ENCODE peak calls at places on chromosomes 1 and 21, in four cellular contexts. F is A549, U is adrenal gland, N is GM12891. D is an unnamed sample.

GRCh38 chr1:66271216-66271903 is 262.6 kb upstream of the SGIP1 start:
- DNase-seq in N (no peak), F (peak), U (peak), D (peak)

GRCh38 chr1:203130358-203130992 is 2.9 kb downstream of the ADORA1 start:
- DNase-seq in U (no peak), F (no peak), N (no peak), D (no peak)

GRCh38 chr1:19436716-19437476 is 48.4 kb downstream of the CAPZB start:
- DNase-seq in F (no peak), U (peak), N (no peak), D (peak)

GRCh38 chr1:51222809-51223208 is 13.3 kb upstream of the RNF11 start:
- DNase-seq in F (no peak), U (no peak), N (no peak), D (no peak)

GRCh38 chr1:210448293-210448892 is 119.7 kb downstream of the HHAT start:
- DNase-seq in N (peak), U (peak), F (peak), D (peak)

GRCh38 chr1:33294071-33295010 is 26.6 kb downstream of the A3GALT2 start:
- DNase-seq in N (no peak), F (no peak), U (no peak), D (no peak)

GRCh38 chr1:152169356-152170025 is 10.5 kb upstream of the RPTN start:
- DNase-seq in F (no peak), N (no peak), U (no peak), D (no peak)

GRCh38 chr1:217525773-217526490 is 105.0 kb downstream of the GPATCH2 start:
- DNase-seq in U (no peak), N (no peak), F (no peak), D (no peak)

GRCh38 chr1:222716393-222716792 is 4.0 kb downstream of the BROX start:
- DNase-seq in F (no peak), U (no peak), N (no peak), D (no peak)

GRCh38 chr1:233211595-233211994 is 83.9 kb downstream of the PCNX2 start:
- DNase-seq in N (no peak), F (no peak), U (no peak), D (no peak)

GRCh38 chr1:240031009-240031408 is 60.7 kb upstream of the FMN2 start:
- DNase-seq in N (no peak), U (peak), F (peak), D (no peak)

GRCh38 chr1:71377886-71378285 is 297.1 kb upstream of the ZRANB2 start:
- DNase-seq in F (no peak), U (no peak), N (no peak), D (peak)

GRCh38 chr1:192872010-192872409 is 63.2 kb downstream of the RGS2 start:
- DNase-seq in N (no peak), F (no peak), U (no peak), D (no peak)

GRCh38 chr1:194959795-194960194 is 1648.4 kb downstream of the KCNT2 start:
- DNase-seq in N (no peak), F (no peak), U (no peak), D (no peak)

GRCh38 chr21:38179504-38179900 is 77.3 kb upstream of the KCNJ15 start:
- DNase-seq in F (no peak), N (no peak), U (no peak), D (no peak)

GRCh38 chr21:45854702-45855247 is 126.8 kb upstream of the COL6A1 start:
- DNase-seq in N (no peak), F (no peak), U (no peak), D (no peak)

GRCh38 chr1:113759341-113760101 is at the start of gene PHTF1:
- DNase-seq in U (peak), F (peak), N (peak), D (peak)

GRCh38 chr1:58391056-58391455 is 155.5 kb downstream of the OMA1 start:
- DNase-seq in N (no peak), F (no peak), U (no peak), D (peak)

GRCh38 chr1:243896313-243896712 is 46.3 kb upstream of the AKT3 start:
- DNase-seq in N (no peak), U (no peak), F (no peak), D (no peak)

GRCh38 chr1:224851850-224852261 is 77.6 kb upstream of the DNAH14 start:
- DNase-seq in N (no peak), F (no peak), U (no peak), D (no peak)

GRCh38 chr21:40143822-40144525 is 276.7 kb downstream of the PCP4 start:
- DNase-seq in U (peak), N (peak), F (no peak), D (peak)

GRCh38 chr21:16587671-16588379 is 858.0 kb downstream of the USP25 start:
- DNase-seq in F (no peak), N (no peak), U (peak), D (no peak)

GRCh38 chr1:47713333-47713953 is 275.6 kb downstream of the FOXD2 start:
- DNase-seq in U (no peak), N (no peak), F (no peak), D (no peak)

GRCh38 chr1:192607836-192608235 is 28.1 kb upstream of the RGS13 start:
- DNase-seq in U (no peak), N (no peak), F (no peak), D (no peak)

GRCh38 chr1:44672254-44672955 is 1.9 kb downstream of the TMEM53 start:
- DNase-seq in U (peak), N (no peak), F (no peak), D (peak)

GRCh38 chr21:27419153-27419552 is 452.3 kb upstream of the ADAMTS5 start:
- DNase-seq in F (no peak), U (no peak), N (no peak), D (no peak)

GRCh38 chr1:173392895-173393654 is 84.1 kb upstream of the PRDX6 start:
- DNase-seq in F (peak), U (peak), N (no peak), D (no peak)

GRCh38 chr1:243740255-243740999 is 109.6 kb downstream of the AKT3 start:
- DNase-seq in N (no peak), U (no peak), F (no peak), D (no peak)

GRCh38 chr1:162829268-162829667 is 31.7 kb downstream of the CCDC190 start:
- DNase-seq in F (no peak), U (no peak), N (no peak), D (no peak)

GRCh38 chr1:241926141-241926540 is 31.4 kb upstream of the BECN2 start:
- DNase-seq in F (no peak), U (no peak), N (no peak), D (no peak)

GRCh38 chr1:200354243-200354642 is 55.6 kb downstream of the ZNF281 start:
- DNase-seq in U (no peak), N (no peak), F (no peak), D (peak)

GRCh38 chr1:167137285-167138192 is 43.7 kb downstream of the STYXL2 start:
- DNase-seq in N (no peak), F (no peak), U (no peak), D (no peak)

GRCh38 chr1:183901748-183902341 is 96.9 kb downstream of the RGL1 start:
- DNase-seq in N (no peak), F (no peak), U (no peak), D (no peak)

GRCh38 chr1:211951856-211952255 is 83.5 kb downstream of the INTS7 start:
- DNase-seq in F (no peak), N (no peak), U (no peak), D (peak)

GRCh38 chr1:12107718-12108117 is 44.6 kb downstream of the TNFRSF8 start:
- DNase-seq in N (no peak), U (no peak), F (no peak), D (no peak)

GRCh38 chr1:117672756-117673155 is 66.9 kb downstream of the TENT5C start:
- DNase-seq in U (no peak), F (no peak), N (no peak), D (no peak)

GRCh38 chr1:245161866-245162265 is 7.1 kb downstream of the KIF26B start:
- DNase-seq in F (no peak), N (no peak), U (no peak), D (no peak)

GRCh38 chr1:50348449-50349241 is 74.6 kb downstream of the DMRTA2 start:
- DNase-seq in F (peak), U (peak), N (peak), D (peak)

DNA sequence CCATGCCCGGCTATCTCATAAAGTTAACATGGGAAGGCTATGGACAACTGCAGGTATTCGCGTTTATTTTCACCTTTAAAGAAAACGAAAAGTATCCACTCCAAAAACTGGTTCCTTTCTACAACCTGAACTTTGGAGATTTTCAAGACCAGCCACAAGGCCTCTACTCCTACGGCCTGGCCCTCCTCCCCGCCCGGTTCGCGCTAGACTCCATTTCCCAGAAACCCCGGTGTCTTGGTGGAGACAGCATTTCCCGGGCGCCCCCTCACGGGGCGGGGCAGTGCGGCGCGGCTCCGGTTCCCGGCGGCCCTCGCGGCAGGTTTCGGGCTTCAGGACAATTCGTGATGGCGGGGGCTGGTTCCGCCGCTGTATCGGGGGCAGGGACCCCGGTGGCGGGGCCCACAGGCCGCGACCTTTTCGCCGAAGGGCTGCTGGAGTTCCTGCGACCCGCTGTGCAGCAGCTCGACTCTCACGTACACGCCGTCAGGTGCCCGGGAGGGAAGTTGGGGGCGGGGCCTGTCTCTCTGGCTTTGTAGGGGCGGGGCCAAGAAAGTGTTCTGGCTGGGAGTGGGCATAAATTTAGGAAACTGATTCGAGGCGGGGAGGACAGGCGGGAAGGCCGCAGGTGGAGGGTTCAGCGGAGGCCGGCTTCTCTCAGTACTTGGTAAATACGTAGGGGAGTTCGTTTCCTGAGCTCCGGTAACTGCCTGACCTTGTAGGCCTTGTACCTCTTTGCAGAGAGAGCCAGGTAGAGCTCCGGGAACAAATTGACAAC is at the start of gene SNAPIN:
- DNase-seq in N (peak), F (peak), U (peak), D (peak)
- TF ChIP-seq POLR2A in N (peak), F (peak), U (peak), D (peak)

GRCh38 chr1:32072622-32073386 is at the start of gene TMEM39B:
- DNase-seq in U (peak), F (peak), N (peak), D (peak)
- TF ChIP-seq POLR2A in U (peak), F (peak), N (peak), D (peak)

GRCh38 chr1:55822896-55823295 is 607.7 kb upstream of the USP24 start:
- DNase-seq in F (no peak), U (no peak), N (no peak), D (no peak)
- TF ChIP-seq POLR2A in F (no peak), U (no peak), N (no peak), D (no peak)

DNA sequence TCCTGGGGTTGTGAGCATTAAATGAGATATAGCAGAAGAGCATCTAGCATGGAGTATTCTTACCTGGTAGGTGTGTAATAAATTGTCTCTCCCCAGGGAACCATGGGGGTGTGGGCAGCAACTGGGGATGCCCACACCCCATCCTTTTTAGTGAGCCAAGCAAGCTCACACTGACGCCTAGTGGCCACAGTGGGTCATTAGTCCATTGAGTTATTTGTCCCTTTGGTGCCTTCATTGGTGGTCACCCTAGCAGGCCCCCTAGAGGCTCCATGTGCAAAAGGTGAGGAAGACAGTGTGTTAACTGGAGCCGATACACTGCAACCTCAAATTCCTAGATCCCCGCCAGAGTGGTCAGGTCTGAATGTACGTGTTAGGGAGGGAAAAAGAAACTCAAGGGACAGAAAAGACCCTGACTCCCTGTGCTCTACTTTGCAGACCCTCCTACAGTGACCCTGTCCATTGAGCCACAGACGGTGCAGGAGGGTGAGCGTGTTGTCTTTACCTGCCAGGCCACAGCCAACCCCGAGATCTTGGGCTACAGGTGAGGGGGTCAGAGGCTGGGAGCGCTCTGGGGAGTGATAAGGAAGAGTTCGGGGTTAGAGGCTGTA is 93.3 kb upstream of the CD1D start:
- DNase-seq in U (peak), N (peak), F (peak), D (peak)
- TF ChIP-seq POLR2A in U (no peak), N (no peak), F (no peak), D (no peak)

DNA sequence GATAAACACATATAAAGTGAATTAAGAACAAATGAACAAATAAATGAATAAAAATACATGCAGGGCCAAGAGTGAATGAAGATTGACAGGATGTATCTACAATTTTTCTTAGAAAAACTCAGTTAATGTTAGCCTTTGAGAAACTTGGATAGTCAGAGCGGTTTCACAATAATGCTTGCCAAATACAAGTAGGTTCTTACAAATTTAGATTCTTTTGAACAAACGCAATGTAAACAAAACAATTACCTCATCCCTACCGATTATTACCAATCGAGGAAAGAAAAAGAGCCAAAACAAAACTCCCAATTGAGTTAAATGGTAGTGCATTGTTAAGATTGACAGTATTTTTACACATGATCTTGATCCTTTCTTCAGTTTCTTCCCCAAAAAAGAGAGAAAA is 176.9 kb upstream of the DEPDC1 start:
- DNase-seq in F (no peak), U (no peak), N (no peak), D (no peak)
- TF ChIP-seq POLR2A in F (no peak), U (no peak), N (no peak), D (no peak)

DNA sequence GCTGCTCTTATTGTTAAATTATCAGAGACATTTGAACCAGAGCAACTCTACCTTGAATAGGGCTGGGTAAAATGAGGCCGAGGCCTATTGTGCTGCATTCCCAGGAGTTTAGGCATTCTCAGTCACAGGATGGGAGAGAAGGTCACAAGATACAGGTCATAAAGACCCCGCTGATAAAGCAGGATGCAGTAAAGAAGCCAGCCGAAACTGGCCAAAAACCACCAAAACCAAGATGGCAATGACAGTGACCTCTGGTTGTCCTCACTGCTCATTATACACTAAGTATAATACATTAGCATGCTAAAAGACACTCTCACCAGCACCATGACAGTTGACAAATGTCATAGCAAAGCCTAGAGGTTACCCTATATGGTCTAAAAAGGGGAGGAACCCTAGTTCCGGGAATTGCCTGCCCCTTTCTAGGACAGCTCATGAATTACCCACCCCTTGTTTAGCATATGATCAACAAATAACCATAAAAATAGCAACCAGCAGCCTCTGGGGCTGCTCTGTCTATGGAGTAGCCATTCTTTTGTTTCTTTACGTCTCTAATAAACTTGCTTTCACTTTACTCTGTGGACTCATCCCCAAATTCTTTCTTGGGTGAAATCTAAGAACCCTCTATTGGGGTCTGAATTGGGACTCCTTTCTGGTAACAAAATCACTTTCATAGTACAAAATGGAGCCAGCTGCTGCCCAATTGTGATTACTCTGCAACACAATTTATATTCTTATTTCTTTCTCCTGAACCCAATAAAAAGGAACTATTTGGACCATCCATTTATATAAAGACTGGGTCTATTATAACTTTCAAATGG is 179.6 kb downstream of the TGFBR3 start:
- DNase-seq in N (no peak), U (no peak), F (no peak), D (no peak)
- TF ChIP-seq POLR2A in N (no peak), U (no peak), F (no peak), D (no peak)

GRCh38 chr1:4379451-4380175 is 274.8 kb upstream of the AJAP1 start:
- DNase-seq in F (no peak), N (no peak), U (no peak), D (no peak)
- TF ChIP-seq POLR2A in F (no peak), N (no peak), U (no peak), D (no peak)

GRCh38 chr1:234756066-234756783 is 146.2 kb upstream of the IRF2BP2 start:
- DNase-seq in N (no peak), F (no peak), U (no peak), D (peak)

GRCh38 chr1:234753979-234754378 is 144.0 kb upstream of the IRF2BP2 start:
- DNase-seq in F (no peak), N (no peak), U (no peak), D (no peak)

GRCh38 chr1:234756857-234757256 is 146.9 kb upstream of the IRF2BP2 start:
- DNase-seq in N (no peak), U (no peak), F (no peak), D (no peak)

GRCh38 chr1:234752927-234753326 is 142.9 kb upstream of the IRF2BP2 start:
- DNase-seq in F (no peak), N (no peak), U (no peak), D (no peak)

DNA sequence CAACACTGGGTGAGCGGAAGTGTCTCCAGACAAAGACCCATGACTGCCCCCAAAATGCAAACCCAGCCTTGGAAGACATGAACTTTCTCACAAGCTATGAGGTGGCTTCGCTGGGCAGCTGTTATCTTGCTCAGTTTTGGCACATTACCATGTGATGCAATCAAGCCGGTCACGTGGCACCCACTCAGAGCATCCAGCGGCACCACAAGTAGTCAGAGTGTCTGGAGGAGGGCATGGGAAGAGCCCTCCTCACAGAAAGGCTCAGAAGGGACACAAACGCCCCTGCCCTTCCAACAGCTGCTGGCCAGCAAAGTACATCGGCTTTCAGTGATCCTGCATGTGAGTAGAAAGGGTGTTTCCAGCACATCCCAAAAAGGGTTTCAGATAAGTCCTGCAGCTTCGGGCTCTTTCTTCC is 145.5 kb upstream of the IRF2BP2 start:
- DNase-seq in F (no peak), N (no peak), U (peak), D (peak)
- TF ChIP-seq POLR2A in F (no peak), N (no peak), U (no peak), D (no peak)

D was measured in NB4.